ENCODE peak calls at places on chromosomes 3 and 15, in eight cellular contexts. N is stomach, J is GM06990, Q is nephron progenitor cell, M is A549, C is lower leg skin, O is uterus, U is body of pancreas. B is an unnamed sample.

GRCh38 chr3:64685331-64685799 is 2.4 kb downstream of the ADAMTS9 start:
- DNase-seq in N (no peak), J (peak; percentile 7), Q (no peak), M (no peak), C (peak; percentile 88), O (peak; percentile 72), U (peak; percentile 42), B (no peak)

GRCh38 chr3:53036063-53036619 is 9.7 kb downstream of the SFMBT1 start:
- DNase-seq in N (no peak), J (no peak), Q (no peak), M (no peak), C (no peak), O (no peak), U (no peak), B (no peak)

GRCh38 chr15:32643907-32644445 is 2.5 kb downstream of the SCG5 start:
- DNase-seq in N (no peak), J (no peak), Q (no peak), M (no peak), C (no peak), O (no peak), U (no peak), B (no peak)

GRCh38 chr3:19250959-19251610 is 102.8 kb downstream of the KCNH8 start:
- DNase-seq in N (no peak), J (no peak), Q (no peak), M (no peak), C (no peak), O (no peak), U (peak; percentile 12), B (no peak)

GRCh38 chr3:48015451-48016182 is 599 bp downstream of the MAP4 start:
- DNase-seq in N (no peak), J (no peak), Q (no peak), M (no peak), C (no peak), O (no peak), U (no peak), B (no peak)

GRCh38 chr15:73029003-73029527 is 23.2 kb upstream of the NEO1 start:
- DNase-seq in N (no peak), J (no peak), Q (no peak), M (no peak), C (no peak), O (no peak), U (no peak), B (no peak)

GRCh38 chr3:130760922-130761321 is 14.3 kb upstream of the PIK3R4 start:
- DNase-seq in N (no peak), J (no peak), Q (no peak), M (peak; percentile 5), C (no peak), O (no peak), U (no peak), B (no peak)

GRCh38 chr3:151987893-151988292 is 114.5 kb downstream of the SUCNR1 start:
- DNase-seq in N (no peak), J (peak; percentile 8), Q (no peak), M (no peak), C (no peak), O (no peak), U (no peak), B (no peak)

GRCh38 chr3:40911928-40912327 is 287.4 kb upstream of the CTNNB1 start:
- DNase-seq in N (no peak), J (no peak), Q (no peak), M (no peak), C (no peak), O (no peak), U (no peak), B (no peak)

GRCh38 chr3:126245811-126246727 is 65.7 kb upstream of the ALDH1L1 start:
- DNase-seq in N (peak; percentile 63), J (no peak), Q (peak; percentile 57), M (peak; percentile 54), C (no peak), O (no peak), U (peak; percentile 66), B (no peak)

GRCh38 chr15:81194723-81195122 is 2.0 kb upstream of the IL16 start:
- DNase-seq in N (no peak), J (no peak), Q (no peak), M (no peak), C (no peak), O (no peak), U (no peak), B (no peak)

DNA sequence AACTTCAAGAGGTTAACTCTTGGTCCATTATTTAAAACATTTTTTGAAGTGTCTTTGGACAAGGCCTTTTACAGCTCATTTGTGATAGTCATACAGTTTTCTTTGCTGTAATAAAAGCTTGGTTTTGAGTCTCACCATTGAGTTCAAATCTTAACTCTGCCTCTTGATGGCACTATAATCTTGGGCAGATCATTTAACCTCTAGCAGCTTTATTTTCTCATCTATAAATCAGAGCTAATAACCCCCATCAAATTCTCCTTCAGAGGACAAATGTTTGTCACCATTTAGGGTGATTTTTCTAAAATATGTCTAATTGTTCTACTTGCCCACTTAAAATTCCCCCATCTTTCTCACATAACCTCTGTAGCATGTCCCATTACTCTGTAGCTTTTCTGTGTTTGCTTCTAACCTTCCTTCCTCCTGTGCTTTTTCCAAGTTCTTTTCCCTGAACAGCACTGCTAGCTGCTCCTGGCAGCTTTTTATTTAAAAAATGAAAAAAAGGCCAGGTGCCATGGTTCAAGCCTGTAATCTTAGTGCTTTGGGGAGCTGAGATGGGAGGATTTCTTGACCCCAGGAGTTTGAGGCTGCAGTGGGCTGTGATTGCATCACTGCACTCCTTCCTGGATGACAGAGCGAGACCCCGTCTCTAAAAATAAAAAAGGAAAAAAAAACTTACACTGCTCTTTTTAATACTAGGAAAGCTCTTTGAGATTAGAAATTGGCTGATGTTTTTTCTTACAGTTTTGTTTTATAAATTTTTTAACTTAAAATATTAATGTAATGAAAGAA is 28.5 kb downstream of the UBE2E1 start:
- DNase-seq in N (no peak), J (no peak), Q (no peak), M (no peak), C (no peak), O (no peak), U (no peak), B (no peak)
- TF ChIP-seq CTCF in N (no peak), J (peak; percentile 24), Q (peak; percentile 13), M (peak; percentile 40), C (no peak), O (no peak), U (no peak), B (no peak)

GRCh38 chr3:31980530-31981205 is 394 bp downstream of the OSBPL10 start:
- DNase-seq in N (peak; percentile 85), J (peak; percentile 70), Q (peak; percentile 69), M (peak; percentile 80), C (peak; percentile 87), O (peak; percentile 51), U (peak; percentile 76), B (peak; percentile 35)
- TF ChIP-seq CTCF in N (no peak), J (no peak), Q (no peak), M (peak; percentile 14), C (no peak), O (no peak), U (no peak), B (no peak)

DNA sequence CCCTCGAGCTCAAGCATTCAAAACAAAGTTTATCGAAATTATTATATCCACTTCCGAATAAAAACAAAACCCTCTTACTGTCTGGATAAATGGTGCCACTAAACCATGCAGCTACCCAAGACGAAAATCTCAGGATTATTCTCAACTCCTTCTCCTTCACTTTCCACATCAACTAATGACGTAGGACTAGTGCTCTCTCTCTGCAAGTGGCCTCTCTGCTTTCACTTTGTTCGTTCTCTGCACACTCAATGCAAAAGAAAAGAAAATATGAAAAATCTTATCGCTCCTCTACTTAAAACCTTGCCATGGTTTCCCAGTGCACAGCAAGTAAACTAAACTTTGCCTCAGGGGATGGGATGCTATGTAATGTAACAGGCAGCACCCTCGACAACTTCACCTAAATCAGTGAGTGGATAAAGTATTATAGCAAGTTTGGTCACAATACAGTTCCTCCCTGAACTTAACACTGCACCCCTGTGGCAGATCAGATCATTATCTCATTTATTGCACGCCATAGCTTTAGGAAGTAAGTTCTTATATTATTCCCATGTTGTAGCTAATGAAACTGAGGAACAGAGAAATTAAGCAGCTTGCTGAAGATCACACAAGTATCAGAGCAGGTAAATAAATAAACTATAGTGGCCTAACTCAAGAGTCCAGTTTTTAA is 262.7 kb upstream of the GADL1 start:
- DNase-seq in N (no peak), J (no peak), Q (no peak), M (peak; percentile 16), C (no peak), O (no peak), U (no peak), B (no peak)
- TF ChIP-seq CTCF in N (no peak), J (peak; percentile 21), Q (no peak), M (peak; percentile 14), C (no peak), O (no peak), U (no peak), B (no peak)

DNA sequence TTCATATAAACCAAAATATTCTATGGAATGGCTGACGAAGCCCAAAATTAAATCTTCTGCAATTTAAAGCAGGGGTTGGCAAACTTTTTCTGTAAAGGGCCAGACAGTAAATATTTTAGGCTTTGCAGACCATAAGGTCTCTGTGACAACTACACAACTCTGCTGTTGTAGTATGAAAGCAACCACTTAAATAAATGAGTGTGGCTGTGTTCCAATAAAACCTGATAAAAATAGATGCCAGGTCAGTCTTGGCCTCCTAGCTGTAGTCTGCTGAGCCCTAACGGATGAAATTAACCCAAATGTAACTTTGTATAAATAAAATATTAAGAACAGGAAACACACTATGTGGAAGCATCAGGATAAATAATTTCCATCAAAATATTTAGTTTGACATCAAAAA is 104.2 kb downstream of the FBXL22 start:
- DNase-seq in N (no peak), J (no peak), Q (no peak), M (no peak), C (no peak), O (no peak), U (no peak), B (no peak)
- TF ChIP-seq CTCF in N (no peak), J (no peak), Q (no peak), M (no peak), C (no peak), O (no peak), U (no peak), B (no peak)

DNA sequence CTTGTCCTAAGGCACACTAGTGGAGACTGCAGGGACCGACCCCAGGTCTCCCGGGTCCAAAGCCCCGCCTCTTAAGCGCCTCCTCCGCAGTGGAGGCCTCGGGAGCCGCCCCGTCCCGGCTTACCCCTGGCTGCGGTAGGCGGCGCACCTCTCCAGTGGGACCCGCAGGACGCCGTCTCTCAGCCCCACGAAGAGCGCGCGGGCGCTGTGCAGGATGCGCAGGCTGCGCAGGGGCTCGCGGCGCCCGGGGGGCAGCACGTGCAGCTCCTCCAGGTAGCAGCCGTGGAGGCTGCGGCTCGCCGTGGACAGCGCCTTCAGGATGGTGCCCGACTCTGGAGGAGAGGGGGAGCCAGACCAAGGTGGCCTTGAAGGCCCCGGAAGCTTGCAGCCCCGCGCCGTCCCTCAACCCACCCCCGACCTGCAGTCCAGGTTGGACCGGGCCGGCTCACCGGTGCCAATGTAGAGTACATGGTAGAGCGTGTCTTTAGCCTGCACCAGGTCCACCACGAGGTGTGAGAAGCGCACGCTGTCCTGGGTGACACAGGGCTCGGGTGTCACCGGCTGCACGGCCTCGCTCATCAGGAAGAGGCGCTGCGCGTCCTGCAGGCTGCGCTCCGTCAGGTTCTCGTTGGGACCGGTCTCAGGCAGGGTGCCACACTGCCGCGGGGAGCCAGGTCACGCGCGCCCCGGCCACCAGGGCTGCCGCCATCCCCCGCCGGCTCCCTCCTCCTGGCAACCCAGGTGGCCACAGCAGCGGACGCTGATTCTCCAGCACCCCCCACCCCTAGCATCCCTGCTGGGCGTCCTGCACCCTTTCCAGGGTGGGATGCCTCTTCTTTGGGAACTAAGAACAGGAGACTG is 105.5 kb downstream of the SEMA5B start:
- DNase-seq in N (no peak), J (peak; percentile 56), Q (peak; percentile 72), M (peak; percentile 14), C (peak; percentile 74), O (no peak), U (no peak), B (no peak)
- TF ChIP-seq CTCF in N (no peak), J (peak; percentile 56), Q (peak; percentile 27), M (no peak), C (no peak), O (no peak), U (no peak), B (no peak)

GRCh38 chr3:138097192-138097829 is 18.1 kb downstream of the DZIP1L start:
- DNase-seq in N (no peak), J (no peak), Q (peak; percentile 17), M (no peak), C (no peak), O (no peak), U (no peak), B (no peak)
- TF ChIP-seq CTCF in N (no peak), J (peak; percentile 57), Q (peak; percentile 38), M (no peak), C (no peak), O (no peak), U (no peak), B (peak; percentile 33)